ENCODE peak calls at places on chromosomes 3 and 15, in ten cellular contexts. W, K, U, G, Z, B, D, N, A and R are unnamed samples.

GRCh38 chr3:42719002-42719401 is 16.4 kb upstream of the HHATL start:
- DNase-seq in B (no peak), K (no peak), G (no peak), Z (no peak), A (no peak), U (no peak), N (no peak), W (no peak), D (no peak), R (no peak)

GRCh38 chr15:79831635-79832034 is 65.2 kb downstream of the MTHFS start:
- DNase-seq in A (no peak), D (peak; percentile 69), G (no peak), Z (no peak), N (no peak), W (no peak), K (no peak), B (no peak), U (no peak), R (no peak)

GRCh38 chr3:156547637-156548036 is 7.3 kb downstream of the SSR3 start:
- DNase-seq in Z (no peak), K (no peak), N (peak; percentile 51), G (no peak), D (no peak), U (no peak), B (no peak), A (no peak), W (no peak), R (no peak)

GRCh38 chr15:49953421-49953820 is 165.6 kb downstream of the ATP8B4 start:
- DNase-seq in Z (no peak), U (no peak), N (no peak), B (no peak), K (no peak), A (no peak), W (no peak), G (no peak), D (no peak), R (no peak)

GRCh38 chr3:72591522-72592421 is 256.5 kb downstream of the SHQ1 start:
- DNase-seq in N (no peak), A (no peak), Z (no peak), K (no peak), G (peak; percentile 36), U (no peak), B (no peak), W (no peak), D (peak; percentile 87), R (no peak)

GRCh38 chr15:66290518-66290917 is 2.9 kb upstream of the DIS3L start:
- DNase-seq in G (no peak), W (peak; percentile 30), Z (no peak), N (no peak), A (no peak), D (no peak), K (no peak), U (no peak), B (no peak), R (no peak)

GRCh38 chr3:109548192-109548938 is 211.0 kb upstream of the DPPA4 start:
- DNase-seq in U (no peak), K (no peak), A (no peak), Z (no peak), D (no peak), N (no peak), G (no peak), W (no peak), B (no peak), R (no peak)

GRCh38 chr3:142595951-142596725 is at the start of gene PLS1:
- DNase-seq in Z (peak; percentile 74), K (peak; percentile 96), U (peak; percentile 80), W (peak; percentile 89), D (peak; percentile 96), G (peak; percentile 98), N (peak; percentile 88), B (peak; percentile 90), A (peak; percentile 92), R (peak; percentile 89)

GRCh38 chr3:41522620-41523019 is 323.3 kb downstream of the CTNNB1 start:
- DNase-seq in N (no peak), G (no peak), K (no peak), A (no peak), U (no peak), D (no peak), B (no peak), W (peak; percentile 58), Z (no peak), R (no peak)

GRCh38 chr3:136955813-136956212 is 2.0 kb upstream of the IL20RB start:
- DNase-seq in G (no peak), B (no peak), U (peak; percentile 51), W (no peak), N (peak; percentile 74), A (no peak), D (peak; percentile 90), K (no peak), Z (no peak), R (no peak)
- H3K36me3 ChIP-seq in G (no peaks in the 10 kb centered on the region), B (no peaks in the 10 kb centered on the region), U (no peaks in the 10 kb centered on the region), W (no peaks in the 10 kb centered on the region), N (no peaks in the 10 kb centered on the region), A (no peaks in the 10 kb centered on the region), D (no peaks in the 10 kb centered on the region), K (no peaks in the 10 kb centered on the region), Z (no peaks in the 10 kb centered on the region), R (no peaks in the 10 kb centered on the region)

GRCh38 chr3:69121950-69122349 is 445 bp downstream of the LMOD3 start:
- DNase-seq in B (peak; percentile 69), Z (no peak), U (no peak), K (no peak), N (peak; percentile 72), G (no peak), D (no peak), W (no peak), A (no peak), R (no peak)

GRCh38 chr3:69121513-69121912 is 882 bp downstream of the LMOD3 start:
- DNase-seq in W (no peak), G (no peak), Z (no peak), B (no peak), U (no peak), D (no peak), A (no peak), N (no peak), K (no peak), R (no peak)

GRCh38 chr3:69120879-69121464 is 1.4 kb downstream of the LMOD3 start:
- DNase-seq in N (peak; percentile 86), Z (peak; percentile 70), D (peak; percentile 85), W (peak; percentile 90), G (peak; percentile 43), K (no peak), A (no peak), U (peak; percentile 79), B (no peak), R (no peak)

GRCh38 chr3:69119681-69120080 is 2.7 kb downstream of the LMOD3 start:
- DNase-seq in K (no peak), D (no peak), N (no peak), U (no peak), W (no peak), G (no peak), A (no peak), Z (no peak), B (no peak), R (no peak)

DNA sequence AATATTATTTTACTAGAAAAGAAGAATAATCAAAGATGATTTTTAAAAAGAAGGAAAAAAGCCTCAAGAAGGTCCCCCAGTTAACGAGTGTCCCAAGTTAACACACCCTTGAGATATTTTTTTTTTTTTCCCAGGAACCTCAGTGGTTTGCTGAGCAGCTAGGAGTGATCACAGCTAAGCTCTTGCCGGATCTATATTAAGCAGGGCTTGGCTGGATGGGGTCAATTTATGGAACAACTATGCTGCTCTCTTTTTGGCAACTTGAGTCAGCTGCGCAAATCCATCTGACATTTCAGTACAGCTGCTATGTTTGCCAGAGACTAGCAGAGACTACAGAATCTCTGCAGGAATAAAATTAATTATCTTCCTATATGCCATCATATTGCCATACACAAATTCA is at the start of gene LMOD3:
- DNase-seq in D (no peak), K (no peak), B (no peak), U (no peak), G (no peak), N (no peak), A (no peak), W (no peak), Z (no peak), R (no peak)
- H3K27ac ChIP-seq in D (no peak within 1 kb of the TSS), K (no peak within 1 kb of the TSS), B (peak within 1 kb of the TSS; percentile 98), U (no peak within 1 kb of the TSS), G (no peak within 1 kb of the TSS), N (no peak within 1 kb of the TSS), A (no peak within 1 kb of the TSS), W (no peak within 1 kb of the TSS), Z (no peak within 1 kb of the TSS), R (peak within 1 kb of the TSS; percentile 7)

DNA sequence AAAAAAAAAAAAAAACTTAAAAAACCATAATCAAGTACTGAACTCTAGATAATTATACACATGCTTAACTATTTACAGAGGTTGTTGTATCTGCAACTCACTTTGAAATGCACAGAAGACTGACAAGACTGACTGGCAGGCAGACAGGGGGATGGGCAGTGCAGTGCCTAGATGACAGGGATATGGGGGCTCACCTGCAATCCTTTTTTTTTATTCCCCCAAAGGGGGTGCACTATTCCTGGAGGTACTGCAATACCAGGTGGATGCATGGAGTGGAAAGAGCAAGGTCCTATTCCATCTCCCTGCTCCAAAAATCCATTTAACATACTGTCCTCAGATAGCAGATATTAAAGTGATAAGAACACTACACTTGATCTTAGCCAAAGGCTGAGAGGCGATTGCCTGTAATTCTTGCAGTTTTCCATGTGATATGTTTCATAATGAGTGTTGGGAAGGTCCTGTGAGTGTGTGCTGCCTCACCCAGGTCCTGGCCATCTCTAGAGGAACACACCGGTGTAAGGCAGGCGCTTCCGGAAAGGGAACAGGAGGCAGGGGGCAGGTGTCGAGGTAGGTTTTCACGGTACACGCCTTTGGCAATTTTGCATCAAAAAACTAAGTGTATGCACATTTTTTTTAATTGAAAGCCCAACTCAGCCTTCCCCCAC is 22.7 kb downstream of the SEC61A1 start:
- DNase-seq in N (no peak), Z (no peak), K (no peak), G (no peak), W (no peak), D (no peak), A (no peak), U (no peak), B (no peak), R (no peak)
- H3K36me3 ChIP-seq in N (peaks cover 32% of the 10 kb centered on the region), Z (peaks cover 34% of the 10 kb centered on the region), K (peaks cover 49% of the 10 kb centered on the region), G (peaks cover 72% of the 10 kb centered on the region), W (peaks cover 2% of the 10 kb centered on the region), D (peaks cover 17% of the 10 kb centered on the region), A (peaks cover 12% of the 10 kb centered on the region), U (peaks cover 10% of the 10 kb centered on the region), B (peaks cover 56% of the 10 kb centered on the region), R (peaks cover 37% of the 10 kb centered on the region)

GRCh38 chr15:22968356-22968755 is 11.8 kb downstream of the CYFIP1 start:
- DNase-seq in U (peak; percentile 52), B (no peak), D (no peak), Z (no peak), K (no peak), W (no peak), N (peak; percentile 81), G (no peak), A (no peak), R (no peak)
- H3K27ac ChIP-seq in U (no peak overlapping the region), B (peak overlapping the region; percentile 23), D (no peak overlapping the region), Z (no peak overlapping the region), K (no peak overlapping the region), W (no peak overlapping the region), N (peak overlapping the region; percentile 86), G (no peak overlapping the region), A (no peak overlapping the region), R (no peak overlapping the region)